ENCODE peak calls at places on chromosomes 11 and 22, in nine cellular contexts. M is AG04450, O is heart left ventricle, H is WERI-Rb-1, X is fibroblast of lung, K is dorsolateral prefrontal cortex, B is astrocyte, D is bronchial epithelial cell, Y is BJ. Q is an unnamed sample.

GRCh38 chr22:19775496-19776325 is 15.1 kb downstream of the TBX1 start:
- DNase-seq in M (no peak), O (peak; percentile 15), H (no peak), X (no peak), K (no peak), B (no peak), D (no peak), Y (no peak), Q (no peak)

GRCh38 chr11:106379265-106379664 is 301.8 kb downstream of the AASDHPPT start:
- DNase-seq in M (no peak), O (no peak), H (no peak), X (no peak), K (no peak), B (no peak), D (no peak), Y (no peak), Q (no peak)

GRCh38 chr11:87473174-87473573 is 435.4 kb downstream of the TMEM135 start:
- DNase-seq in M (peak; percentile 87), O (no peak), H (no peak), X (peak; percentile 87), K (peak; percentile 23), B (peak; percentile 97), D (peak; percentile 90), Y (peak; percentile 68), Q (peak; percentile 64)

GRCh38 chr22:50119169-50119767 is 29.5 kb downstream of the MOV10L1 start:
- DNase-seq in M (no peak), O (no peak), H (no peak), X (no peak), K (no peak), B (no peak), D (no peak), Y (no peak), Q (no peak)

GRCh38 chr11:71563401-71563800 is 2.0 kb upstream of the KRTAP5-10 start:
- DNase-seq in M (no peak), O (no peak), H (peak; percentile 59), X (peak; percentile 29), K (no peak), B (peak; percentile 39), D (peak; percentile 59), Y (no peak), Q (peak; percentile 14)

GRCh38 chr11:126359431-126360048 is 4.1 kb downstream of the ST3GAL4 start:
- DNase-seq in M (no peak), O (peak; percentile 87), H (peak; percentile 78), X (peak; percentile 89), K (peak; percentile 41), B (peak; percentile 51), D (no peak), Y (no peak), Q (peak; percentile 83)

GRCh38 chr11:87212891-87213290 is 175.2 kb downstream of the TMEM135 start:
- DNase-seq in M (no peak), O (no peak), H (no peak), X (no peak), K (no peak), B (no peak), D (no peak), Y (no peak), Q (peak; percentile 44)

GRCh38 chr11:110087820-110088534 is 5.2 kb upstream of the ZC3H12C start:
- DNase-seq in M (no peak), O (no peak), H (no peak), X (peak; percentile 44), K (no peak), B (peak; percentile 83), D (no peak), Y (no peak), Q (peak; percentile 40)

GRCh38 chr22:21098099-21098671 is 52.4 kb downstream of the LRRC74B start:
- DNase-seq in M (no peak), O (no peak), H (no peak), X (no peak), K (no peak), B (no peak), D (no peak), Y (no peak), Q (no peak)

GRCh38 chr11:104222464-104222863 is 58.5 kb upstream of the PDGFD start:
- DNase-seq in M (no peak), O (no peak), H (no peak), X (no peak), K (no peak), B (no peak), D (no peak), Y (no peak), Q (peak; percentile 5)

GRCh38 chr11:79414644-79415317 is 26.0 kb downstream of the TENM4 start:
- DNase-seq in M (peak; percentile 59), O (peak; percentile 29), H (no peak), X (peak; percentile 83), K (no peak), B (peak; percentile 84), D (peak; percentile 79), Y (no peak), Q (peak; percentile 90)

GRCh38 chr11:18581825-18582224 is 6.7 kb downstream of the UEVLD start:
- DNase-seq in M (no peak), O (no peak), H (no peak), X (no peak), K (no peak), B (no peak), D (peak; percentile 29), Y (no peak), Q (no peak)

GRCh38 chr11:10454506-10454901 is 560 bp upstream of the AMPD3 start:
- DNase-seq in M (no peak), O (no peak), H (no peak), X (peak; percentile 3), K (no peak), B (no peak), D (no peak), Y (no peak), Q (no peak)

GRCh38 chr11:10453261-10453660 is 1.8 kb upstream of the AMPD3 start:
- DNase-seq in M (no peak), O (no peak), H (no peak), X (no peak), K (no peak), B (no peak), D (peak; percentile 89), Y (no peak), Q (no peak)

GRCh38 chr11:10450451-10451398 is 4.3 kb upstream of the AMPD3 start:
- DNase-seq in M (no peak), O (peak; percentile 32), H (no peak), X (peak; percentile 35), K (no peak), B (no peak), D (peak; percentile 53), Y (no peak), Q (no peak)

GRCh38 chr11:10452211-10452767 is 2.8 kb upstream of the AMPD3 start:
- DNase-seq in M (no peak), O (no peak), H (no peak), X (no peak), K (no peak), B (no peak), D (peak; percentile 59), Y (no peak), Q (no peak)

DNA sequence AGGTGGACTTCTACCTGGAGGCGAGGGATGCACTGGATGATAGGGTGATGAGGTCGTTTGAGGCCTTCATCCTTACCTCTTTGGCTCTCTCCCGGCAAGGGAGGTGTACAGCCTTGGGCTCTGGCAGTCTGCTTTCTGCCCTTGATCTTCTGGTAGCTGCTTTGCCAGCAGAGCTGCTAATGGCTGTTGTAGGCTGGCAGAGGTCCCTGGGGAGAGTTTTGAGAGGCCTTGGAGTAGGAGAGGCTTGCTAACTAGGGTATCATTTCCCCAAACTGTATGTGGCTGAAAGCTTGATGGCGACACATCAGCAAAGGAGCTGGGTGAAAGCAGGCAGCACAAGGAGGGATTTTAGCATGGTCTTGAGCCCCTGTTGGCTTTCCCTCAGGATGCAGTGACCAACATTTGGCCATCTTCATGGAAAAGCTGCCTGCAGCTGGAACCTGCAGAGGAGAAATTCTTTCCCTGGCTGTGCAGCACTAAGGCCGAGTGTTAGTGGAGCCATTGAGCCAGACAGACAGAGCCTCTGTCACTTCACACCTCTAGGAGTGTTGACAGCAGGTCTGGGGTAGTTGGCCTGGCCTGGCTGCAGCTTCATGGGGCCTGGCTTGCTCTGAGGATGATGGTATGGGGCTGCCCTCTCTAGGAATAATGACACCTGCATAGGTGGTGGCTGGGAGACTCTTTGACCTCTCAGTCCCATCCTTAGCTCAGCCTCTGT is 3.5 kb upstream of the AMPD3 start:
- DNase-seq in M (no peak), O (no peak), H (no peak), X (no peak), K (no peak), B (no peak), D (no peak), Y (no peak), Q (no peak)
- TF ChIP-seq CTCF in M (no peak), O (no peak), H (no peak), X (no peak), K (no peak), B (no peak), D (no peak), Y (no peak), Q (no peak)

GRCh38 chr11:45899448-45900174 is 7.5 kb downstream of the FREY1 start:
- DNase-seq in M (peak; percentile 63), O (peak; percentile 87), H (peak; percentile 93), X (peak; percentile 92), K (peak; percentile 92), B (peak; percentile 76), D (peak; percentile 71), Y (peak; percentile 36), Q (peak; percentile 80)
- H3K4me3 ChIP-seq in M (peak overlapping the region; percentile 63), O (peak overlapping the region; percentile 56), H (peak overlapping the region; percentile 55), X (peak overlapping the region; percentile 25), K (peak overlapping the region; percentile 65), B (peak overlapping the region; percentile 70), D (peak overlapping the region; percentile 46), Y (peak overlapping the region; percentile 66), Q (peak overlapping the region; percentile 71)

GRCh38 chr11:12496181-12497025 is 119.0 kb downstream of the PARVA start:
- DNase-seq in M (no peak), O (no peak), H (no peak), X (peak; percentile 45), K (no peak), B (no peak), D (no peak), Y (no peak), Q (no peak)
- TF ChIP-seq CTCF in M (peak; percentile 31), O (peak; percentile 6), H (peak; percentile 52), X (no peak), K (no peak), B (no peak), D (peak; percentile 22), Y (peak; percentile 15), Q (no peak)

GRCh38 chr11:46106530-46107407 is 14.5 kb downstream of the PHF21A start:
- DNase-seq in M (no peak), O (no peak), H (no peak), X (peak; percentile 50), K (no peak), B (no peak), D (no peak), Y (no peak), Q (peak; percentile 53)

GRCh38 chr11:46105902-46106301 is 15.4 kb downstream of the PHF21A start:
- DNase-seq in M (no peak), O (no peak), H (no peak), X (no peak), K (no peak), B (no peak), D (no peak), Y (no peak), Q (no peak)

GRCh38 chr11:46107408-46107718 is 13.9 kb downstream of the PHF21A start:
- DNase-seq in M (no peak), O (no peak), H (no peak), X (no peak), K (no peak), B (no peak), D (no peak), Y (no peak), Q (no peak)

GRCh38 chr11:46102843-46103242 is 18.4 kb downstream of the PHF21A start:
- DNase-seq in M (no peak), O (no peak), H (no peak), X (no peak), K (no peak), B (no peak), D (no peak), Y (no peak), Q (no peak)

GRCh38 chr11:46105134-46105628 is 16.1 kb downstream of the PHF21A start:
- DNase-seq in M (no peak), O (no peak), H (no peak), X (no peak), K (no peak), B (no peak), D (no peak), Y (no peak), Q (no peak)
- H3K4me3 ChIP-seq in M (no peak overlapping the region), O (no peak overlapping the region), H (no peak overlapping the region), X (no peak overlapping the region), K (no peak overlapping the region), B (no peak overlapping the region), D (no peak overlapping the region), Y (no peak overlapping the region), Q (no peak overlapping the region)

Q was measured in fibroblast of the aortic adventitia.